ENCODE peak calls at places on chromosomes 6 and 20, in five cellular contexts. One of them, this sample, is unnamed.

GRCh38 chr20:36217226-36217625 is 19.1 kb upstream of the AAR2 start:
- DNase-seq in T1000: no peak
- DNase-seq in nephron progenitor cell: no peak
- DNase-seq in COR-L47: no peak
- DNase-seq in activated T-helper 1 cell treated with Interleukin-2 at 50 U/mL for 16 hours: no peak
- DNase-seq in this sample: no peak

GRCh38 chr6:144320746-144321145 is 35.6 kb downstream of the UTRN start:
- DNase-seq in T1000: no peak
- DNase-seq in nephron progenitor cell: no peak
- DNase-seq in COR-L47: no peak
- DNase-seq in activated T-helper 1 cell treated with Interleukin-2 at 50 U/mL for 16 hours: no peak
- DNase-seq in this sample: no peak

GRCh38 chr20:25038591-25039015 is 19.3 kb downstream of the ACSS1 start:
- DNase-seq in T1000: no peak
- DNase-seq in nephron progenitor cell: no peak
- DNase-seq in COR-L47: no peak
- DNase-seq in activated T-helper 1 cell treated with Interleukin-2 at 50 U/mL for 16 hours: no peak
- DNase-seq in this sample: no peak

GRCh38 chr20:46434597-46434996 is 28.2 kb upstream of the ELMO2 start:
- DNase-seq in T1000: no peak
- DNase-seq in nephron progenitor cell: no peak
- DNase-seq in COR-L47: no peak
- DNase-seq in activated T-helper 1 cell treated with Interleukin-2 at 50 U/mL for 16 hours: no peak
- DNase-seq in this sample: no peak

GRCh38 chr20:14521436-14521835 is 184.0 kb upstream of the FLRT3 start:
- DNase-seq in T1000: no peak
- DNase-seq in nephron progenitor cell: no peak
- DNase-seq in COR-L47: no peak
- DNase-seq in activated T-helper 1 cell treated with Interleukin-2 at 50 U/mL for 16 hours: no peak
- DNase-seq in this sample: no peak

GRCh38 chr20:58981564-58982364 is 708 bp downstream of the NELFCD start:
- DNase-seq in T1000: no peak
- DNase-seq in nephron progenitor cell: no peak
- DNase-seq in COR-L47: no peak
- DNase-seq in activated T-helper 1 cell treated with Interleukin-2 at 50 U/mL for 16 hours: no peak
- DNase-seq in this sample: no peak

GRCh38 chr6:107408714-107409113 is 50.6 kb downstream of the PDSS2 start:
- DNase-seq in T1000: no peak
- DNase-seq in nephron progenitor cell: no peak
- DNase-seq in COR-L47: no peak
- DNase-seq in activated T-helper 1 cell treated with Interleukin-2 at 50 U/mL for 16 hours: no peak
- DNase-seq in this sample: no peak

GRCh38 chr6:151101116-151101810 is 138.5 kb upstream of the AKAP12 start:
- DNase-seq in T1000: no peak
- DNase-seq in nephron progenitor cell: no peak
- DNase-seq in COR-L47: no peak
- DNase-seq in activated T-helper 1 cell treated with Interleukin-2 at 50 U/mL for 16 hours: no peak
- DNase-seq in this sample: no peak

GRCh38 chr6:157893238-157893637 is 70.2 kb downstream of the SNX9 start:
- DNase-seq in T1000: no peak
- DNase-seq in nephron progenitor cell: no peak
- DNase-seq in COR-L47: no peak
- DNase-seq in activated T-helper 1 cell treated with Interleukin-2 at 50 U/mL for 16 hours: no peak
- DNase-seq in this sample: no peak

GRCh38 chr6:73942581-73942980 is 246.6 kb downstream of the CD109 start:
- DNase-seq in T1000: peak
- DNase-seq in nephron progenitor cell: no peak
- DNase-seq in COR-L47: no peak
- DNase-seq in activated T-helper 1 cell treated with Interleukin-2 at 50 U/mL for 16 hours: no peak
- DNase-seq in this sample: no peak

GRCh38 chr6:166439366-166440091 is 56.8 kb upstream of the MPC1 start:
- DNase-seq in T1000: no peak
- DNase-seq in nephron progenitor cell: no peak
- DNase-seq in COR-L47: no peak
- DNase-seq in activated T-helper 1 cell treated with Interleukin-2 at 50 U/mL for 16 hours: no peak
- DNase-seq in this sample: peak

This sample was measured in mesenteric fat pad.